ENCODE peak calls at places on chromosome 19, in nine cellular contexts. One of them, this sample, is unnamed.

GRCh38 chr19:39563408-39563807 is 23.4 kb upstream of the EID2 start:
- DNase-seq in GM04504: no peak
- DNase-seq in activated T-cell treated with anti-CD3 and anti-CD28 coated beads for 1 hour: no peak
- DNase-seq in nucleus accumbens: no peak
- DNase-seq in HTR-8/SVneo: no peak
- DNase-seq in GM20000: no peak
- DNase-seq in C1 segment of cervical spinal cord: no peak
- DNase-seq in Caco-2: no peak
- DNase-seq in NCI-H1694 treated with DMSO at 0.1 percent for 48 hours: no peak
- DNase-seq in this sample: peak; percentile 58

GRCh38 chr19:5018224-5019015 is 49.5 kb downstream of the KDM4B start:
- DNase-seq in nucleus accumbens: no peak
- DNase-seq in Caco-2: no peak
- DNase-seq in HTR-8/SVneo: no peak
- DNase-seq in GM20000: no peak
- DNase-seq in GM04504: peak; percentile 38
- DNase-seq in NCI-H1694 treated with DMSO at 0.1 percent for 48 hours: no peak
- DNase-seq in C1 segment of cervical spinal cord: no peak
- DNase-seq in activated T-cell treated with anti-CD3 and anti-CD28 coated beads for 1 hour: no peak
- DNase-seq in this sample: no peak

GRCh38 chr19:35055715-35056179 is 14.2 kb downstream of the HPN start:
- DNase-seq in activated T-cell treated with anti-CD3 and anti-CD28 coated beads for 1 hour: no peak
- DNase-seq in GM04504: no peak
- DNase-seq in nucleus accumbens: no peak
- DNase-seq in C1 segment of cervical spinal cord: no peak
- DNase-seq in NCI-H1694 treated with DMSO at 0.1 percent for 48 hours: no peak
- DNase-seq in Caco-2: no peak
- DNase-seq in GM20000: no peak
- DNase-seq in HTR-8/SVneo: no peak
- DNase-seq in this sample: no peak

GRCh38 chr19:18906605-18907519 is 10.9 kb upstream of the CERS1 start:
- DNase-seq in GM04504: no peak
- DNase-seq in C1 segment of cervical spinal cord: peak; percentile 37
- DNase-seq in NCI-H1694 treated with DMSO at 0.1 percent for 48 hours: no peak
- DNase-seq in GM20000: no peak
- DNase-seq in activated T-cell treated with anti-CD3 and anti-CD28 coated beads for 1 hour: no peak
- DNase-seq in nucleus accumbens: peak; percentile 79
- DNase-seq in HTR-8/SVneo: no peak
- DNase-seq in Caco-2: no peak
- DNase-seq in this sample: no peak

GRCh38 chr19:40610396-40611064 is 9.4 kb downstream of the LTBP4 start:
- DNase-seq in HTR-8/SVneo: no peak
- DNase-seq in NCI-H1694 treated with DMSO at 0.1 percent for 48 hours: no peak
- DNase-seq in activated T-cell treated with anti-CD3 and anti-CD28 coated beads for 1 hour: peak; percentile 51
- DNase-seq in GM04504: no peak
- DNase-seq in C1 segment of cervical spinal cord: no peak
- DNase-seq in nucleus accumbens: no peak
- DNase-seq in Caco-2: peak; percentile 42
- DNase-seq in GM20000: no peak
- DNase-seq in this sample: no peak

GRCh38 chr19:3792114-3792513 is 5.9 kb upstream of the MATK start:
- DNase-seq in NCI-H1694 treated with DMSO at 0.1 percent for 48 hours: no peak
- DNase-seq in C1 segment of cervical spinal cord: no peak
- DNase-seq in HTR-8/SVneo: no peak
- DNase-seq in activated T-cell treated with anti-CD3 and anti-CD28 coated beads for 1 hour: no peak
- DNase-seq in nucleus accumbens: no peak
- DNase-seq in GM04504: no peak
- DNase-seq in Caco-2: no peak
- DNase-seq in GM20000: no peak
- DNase-seq in this sample: no peak

GRCh38 chr19:19460761-19461265 is 54.5 kb downstream of the TSSK6 start:
- DNase-seq in activated T-cell treated with anti-CD3 and anti-CD28 coated beads for 1 hour: peak; percentile 49
- DNase-seq in HTR-8/SVneo: no peak
- DNase-seq in nucleus accumbens: no peak
- DNase-seq in GM20000: peak; percentile 63
- DNase-seq in GM04504: no peak
- DNase-seq in NCI-H1694 treated with DMSO at 0.1 percent for 48 hours: no peak
- DNase-seq in Caco-2: no peak
- DNase-seq in C1 segment of cervical spinal cord: no peak
- DNase-seq in this sample: no peak

GRCh38 chr19:40420766-40421467 is 4.9 kb downstream of the SERTAD1 start:
- DNase-seq in nucleus accumbens: peak; percentile 70
- DNase-seq in HTR-8/SVneo: peak; percentile 92
- DNase-seq in C1 segment of cervical spinal cord: peak; percentile 68
- DNase-seq in GM04504: peak; percentile 87
- DNase-seq in GM20000: peak; percentile 80
- DNase-seq in activated T-cell treated with anti-CD3 and anti-CD28 coated beads for 1 hour: peak; percentile 61
- DNase-seq in NCI-H1694 treated with DMSO at 0.1 percent for 48 hours: peak; percentile 43
- DNase-seq in Caco-2: peak; percentile 95
- DNase-seq in this sample: peak; percentile 68

GRCh38 chr19:35226748-35227147 is 1.8 kb downstream of the FAM187B start:
- DNase-seq in nucleus accumbens: no peak
- DNase-seq in HTR-8/SVneo: no peak
- DNase-seq in activated T-cell treated with anti-CD3 and anti-CD28 coated beads for 1 hour: no peak
- DNase-seq in Caco-2: no peak
- DNase-seq in GM20000: no peak
- DNase-seq in C1 segment of cervical spinal cord: no peak
- DNase-seq in GM04504: no peak
- DNase-seq in NCI-H1694 treated with DMSO at 0.1 percent for 48 hours: no peak
- DNase-seq in this sample: no peak

GRCh38 chr19:48749571-48750198 is 2.8 kb downstream of the FUT1 start:
- DNase-seq in NCI-H1694 treated with DMSO at 0.1 percent for 48 hours: no peak
- DNase-seq in HTR-8/SVneo: no peak
- DNase-seq in C1 segment of cervical spinal cord: no peak
- DNase-seq in GM04504: no peak
- DNase-seq in Caco-2: no peak
- DNase-seq in activated T-cell treated with anti-CD3 and anti-CD28 coated beads for 1 hour: no peak
- DNase-seq in GM20000: no peak
- DNase-seq in nucleus accumbens: no peak
- DNase-seq in this sample: no peak

GRCh38 chr19:39320948-39321831 is 527 bp upstream of the LRFN1 start:
- DNase-seq in HTR-8/SVneo: no peak
- DNase-seq in GM04504: no peak
- DNase-seq in activated T-cell treated with anti-CD3 and anti-CD28 coated beads for 1 hour: no peak
- DNase-seq in nucleus accumbens: no peak
- DNase-seq in Caco-2: no peak
- DNase-seq in C1 segment of cervical spinal cord: no peak
- DNase-seq in GM20000: peak; percentile 47
- DNase-seq in NCI-H1694 treated with DMSO at 0.1 percent for 48 hours: no peak
- DNase-seq in this sample: no peak

GRCh38 chr19:34148672-34149185 is 23.6 kb upstream of the LSM14A start:
- DNase-seq in GM20000: no peak
- DNase-seq in C1 segment of cervical spinal cord: no peak
- DNase-seq in GM04504: no peak
- DNase-seq in activated T-cell treated with anti-CD3 and anti-CD28 coated beads for 1 hour: no peak
- DNase-seq in NCI-H1694 treated with DMSO at 0.1 percent for 48 hours: no peak
- DNase-seq in HTR-8/SVneo: no peak
- DNase-seq in Caco-2: no peak
- DNase-seq in nucleus accumbens: no peak
- DNase-seq in this sample: no peak

GRCh38 chr19:811511-812048 is 10.2 kb downstream of the PLPPR3 start:
- DNase-seq in NCI-H1694 treated with DMSO at 0.1 percent for 48 hours: no peak
- DNase-seq in HTR-8/SVneo: no peak
- DNase-seq in activated T-cell treated with anti-CD3 and anti-CD28 coated beads for 1 hour: no peak
- DNase-seq in nucleus accumbens: no peak
- DNase-seq in C1 segment of cervical spinal cord: no peak
- DNase-seq in GM04504: no peak
- DNase-seq in Caco-2: no peak
- DNase-seq in GM20000: peak; percentile 34
- DNase-seq in this sample: no peak

GRCh38 chr19:40702337-40703012 is 12.0 kb upstream of the NUMBL start:
- DNase-seq in GM04504: no peak
- DNase-seq in GM20000: no peak
- DNase-seq in Caco-2: no peak
- DNase-seq in HTR-8/SVneo: no peak
- DNase-seq in activated T-cell treated with anti-CD3 and anti-CD28 coated beads for 1 hour: no peak
- DNase-seq in nucleus accumbens: no peak
- DNase-seq in NCI-H1694 treated with DMSO at 0.1 percent for 48 hours: peak; percentile 86
- DNase-seq in C1 segment of cervical spinal cord: no peak
- DNase-seq in this sample: no peak

GRCh38 chr19:2544576-2545415 is 68.9 kb downstream of the GADD45B start:
- DNase-seq in Caco-2: no peak
- DNase-seq in GM20000: no peak
- DNase-seq in HTR-8/SVneo: no peak
- DNase-seq in GM04504: no peak
- DNase-seq in nucleus accumbens: no peak
- DNase-seq in C1 segment of cervical spinal cord: no peak
- DNase-seq in activated T-cell treated with anti-CD3 and anti-CD28 coated beads for 1 hour: no peak
- DNase-seq in NCI-H1694 treated with DMSO at 0.1 percent for 48 hours: no peak
- DNase-seq in this sample: no peak

GRCh38 chr19:13983213-13983889 is 22.8 kb downstream of the RFX1 start:
- DNase-seq in Caco-2: no peak
- DNase-seq in activated T-cell treated with anti-CD3 and anti-CD28 coated beads for 1 hour: no peak
- DNase-seq in C1 segment of cervical spinal cord: no peak
- DNase-seq in HTR-8/SVneo: no peak
- DNase-seq in NCI-H1694 treated with DMSO at 0.1 percent for 48 hours: no peak
- DNase-seq in nucleus accumbens: no peak
- DNase-seq in GM04504: no peak
- DNase-seq in GM20000: no peak
- DNase-seq in this sample: no peak

GRCh38 chr19:16859626-16860025 is 29.2 kb upstream of the F2RL3 start:
- DNase-seq in NCI-H1694 treated with DMSO at 0.1 percent for 48 hours: no peak
- DNase-seq in HTR-8/SVneo: no peak
- DNase-seq in GM20000: no peak
- DNase-seq in Caco-2: no peak
- DNase-seq in nucleus accumbens: no peak
- DNase-seq in activated T-cell treated with anti-CD3 and anti-CD28 coated beads for 1 hour: no peak
- DNase-seq in C1 segment of cervical spinal cord: no peak
- DNase-seq in GM04504: no peak
- DNase-seq in this sample: no peak

GRCh38 chr19:19146000-19146608 is 7.8 kb upstream of the TMEM161A start:
- DNase-seq in activated T-cell treated with anti-CD3 and anti-CD28 coated beads for 1 hour: peak; percentile 88
- DNase-seq in NCI-H1694 treated with DMSO at 0.1 percent for 48 hours: peak; percentile 33
- DNase-seq in HTR-8/SVneo: peak; percentile 75
- DNase-seq in GM04504: peak; percentile 24
- DNase-seq in nucleus accumbens: no peak
- DNase-seq in GM20000: peak; percentile 89
- DNase-seq in C1 segment of cervical spinal cord: peak; percentile 1
- DNase-seq in Caco-2: peak; percentile 75
- DNase-seq in this sample: no peak

GRCh38 chr19:13834308-13834790 is 39.1 kb downstream of the ZSWIM4 start:
- DNase-seq in GM20000: no peak
- DNase-seq in C1 segment of cervical spinal cord: no peak
- DNase-seq in Caco-2: no peak
- DNase-seq in NCI-H1694 treated with DMSO at 0.1 percent for 48 hours: no peak
- DNase-seq in HTR-8/SVneo: no peak
- DNase-seq in GM04504: no peak
- DNase-seq in nucleus accumbens: no peak
- DNase-seq in activated T-cell treated with anti-CD3 and anti-CD28 coated beads for 1 hour: no peak
- DNase-seq in this sample: no peak

GRCh38 chr19:15292847-15293582 is 39.3 kb downstream of the BRD4 start:
- DNase-seq in nucleus accumbens: no peak
- DNase-seq in GM20000: no peak
- DNase-seq in NCI-H1694 treated with DMSO at 0.1 percent for 48 hours: peak; percentile 35
- DNase-seq in HTR-8/SVneo: no peak
- DNase-seq in C1 segment of cervical spinal cord: no peak
- DNase-seq in Caco-2: no peak
- DNase-seq in GM04504: no peak
- DNase-seq in activated T-cell treated with anti-CD3 and anti-CD28 coated beads for 1 hour: no peak
- DNase-seq in this sample: no peak

GRCh38 chr19:32682317-32682716 is 6.7 kb downstream of the RGS9BP start:
- DNase-seq in Caco-2: no peak
- DNase-seq in GM04504: no peak
- DNase-seq in NCI-H1694 treated with DMSO at 0.1 percent for 48 hours: no peak
- DNase-seq in activated T-cell treated with anti-CD3 and anti-CD28 coated beads for 1 hour: no peak
- DNase-seq in GM20000: no peak
- DNase-seq in nucleus accumbens: no peak
- DNase-seq in C1 segment of cervical spinal cord: no peak
- DNase-seq in HTR-8/SVneo: no peak
- DNase-seq in this sample: no peak

GRCh38 chr19:4597975-4598671 is 38.6 kb upstream of the SEMA6B start:
- DNase-seq in activated T-cell treated with anti-CD3 and anti-CD28 coated beads for 1 hour: peak; percentile 25
- DNase-seq in nucleus accumbens: no peak
- DNase-seq in GM20000: peak; percentile 88
- DNase-seq in Caco-2: peak; percentile 78
- DNase-seq in C1 segment of cervical spinal cord: no peak
- DNase-seq in NCI-H1694 treated with DMSO at 0.1 percent for 48 hours: no peak
- DNase-seq in HTR-8/SVneo: peak; percentile 69
- DNase-seq in GM04504: no peak
- DNase-seq in this sample: no peak

GRCh38 chr19:49570997-49571676 is 9.2 kb downstream of the NOSIP start:
- DNase-seq in NCI-H1694 treated with DMSO at 0.1 percent for 48 hours: peak; percentile 83
- DNase-seq in GM20000: no peak
- DNase-seq in activated T-cell treated with anti-CD3 and anti-CD28 coated beads for 1 hour: no peak
- DNase-seq in C1 segment of cervical spinal cord: no peak
- DNase-seq in GM04504: no peak
- DNase-seq in HTR-8/SVneo: no peak
- DNase-seq in nucleus accumbens: no peak
- DNase-seq in Caco-2: peak; percentile 64
- DNase-seq in this sample: no peak

GRCh38 chr19:55165952-55166529 is 372 bp downstream of the DNAAF3 start:
- DNase-seq in activated T-cell treated with anti-CD3 and anti-CD28 coated beads for 1 hour: no peak
- DNase-seq in GM20000: no peak
- DNase-seq in HTR-8/SVneo: peak; percentile 77
- DNase-seq in GM04504: peak; percentile 45
- DNase-seq in C1 segment of cervical spinal cord: no peak
- DNase-seq in NCI-H1694 treated with DMSO at 0.1 percent for 48 hours: peak; percentile 85
- DNase-seq in Caco-2: peak; percentile 87
- DNase-seq in nucleus accumbens: peak; percentile 11
- DNase-seq in this sample: no peak

GRCh38 chr19:52007436-52007804 is 591 bp downstream of the ZNF615 start:
- DNase-seq in Caco-2: no peak
- DNase-seq in HTR-8/SVneo: no peak
- DNase-seq in activated T-cell treated with anti-CD3 and anti-CD28 coated beads for 1 hour: no peak
- DNase-seq in GM04504: no peak
- DNase-seq in NCI-H1694 treated with DMSO at 0.1 percent for 48 hours: no peak
- DNase-seq in nucleus accumbens: no peak
- DNase-seq in C1 segment of cervical spinal cord: no peak
- DNase-seq in GM20000: no peak
- DNase-seq in this sample: no peak

GRCh38 chr19:55058781-55059610 is 4.0 kb downstream of the RDH13 start:
- DNase-seq in activated T-cell treated with anti-CD3 and anti-CD28 coated beads for 1 hour: no peak
- DNase-seq in nucleus accumbens: no peak
- DNase-seq in Caco-2: no peak
- DNase-seq in C1 segment of cervical spinal cord: no peak
- DNase-seq in HTR-8/SVneo: no peak
- DNase-seq in NCI-H1694 treated with DMSO at 0.1 percent for 48 hours: no peak
- DNase-seq in GM20000: no peak
- DNase-seq in GM04504: no peak
- DNase-seq in this sample: no peak

GRCh38 chr19:48970923-48971395 is 5.8 kb downstream of the FTL start:
- DNase-seq in C1 segment of cervical spinal cord: no peak
- DNase-seq in Caco-2: peak; percentile 73
- DNase-seq in NCI-H1694 treated with DMSO at 0.1 percent for 48 hours: peak; percentile 51
- DNase-seq in GM20000: peak; percentile 81
- DNase-seq in HTR-8/SVneo: peak; percentile 72
- DNase-seq in activated T-cell treated with anti-CD3 and anti-CD28 coated beads for 1 hour: peak; percentile 80
- DNase-seq in nucleus accumbens: peak; percentile 32
- DNase-seq in GM04504: peak; percentile 40
- DNase-seq in this sample: no peak

GRCh38 chr19:56253737-56254136 is 18.8 kb upstream of the EDDM13 start:
- DNase-seq in GM20000: peak; percentile 48
- DNase-seq in GM04504: peak; percentile 17
- DNase-seq in NCI-H1694 treated with DMSO at 0.1 percent for 48 hours: peak; percentile 65
- DNase-seq in HTR-8/SVneo: peak; percentile 49
- DNase-seq in activated T-cell treated with anti-CD3 and anti-CD28 coated beads for 1 hour: no peak
- DNase-seq in C1 segment of cervical spinal cord: no peak
- DNase-seq in Caco-2: no peak
- DNase-seq in nucleus accumbens: no peak
- DNase-seq in this sample: peak; percentile 7

This sample was measured in retinal pigment epithelial cell.